ENCODE peak calls at places on chromosomes 11 and 22, in four cellular contexts. One of them, this sample, is unnamed.
A peak's percentile ranks its signal among the peaks of the same experiment; 100 is the strongest.

GRCh38 chr11:23211221-23211620 is 350.9 kb upstream of the CCDC179 start:
- DNase-seq in upper lobe of right lung: no peak
- DNase-seq in OCI-LY7: no peak
- DNase-seq in AG04450: no peak
- DNase-seq in this sample: no peak

GRCh38 chr11:19474211-19474610 is 233.5 kb upstream of the E2F8 start:
- DNase-seq in upper lobe of right lung: no peak
- DNase-seq in OCI-LY7: no peak
- DNase-seq in AG04450: no peak
- DNase-seq in this sample: no peak

GRCh38 chr22:42388130-42388797 is 43.9 kb downstream of the NFAM1 start:
- DNase-seq in upper lobe of right lung: no peak
- DNase-seq in OCI-LY7: peak; percentile 15
- DNase-seq in AG04450: no peak
- DNase-seq in this sample: no peak

GRCh38 chr11:8045839-8046238 is 35.2 kb upstream of the TUB start:
- DNase-seq in upper lobe of right lung: no peak
- DNase-seq in OCI-LY7: no peak
- DNase-seq in AG04450: no peak
- DNase-seq in this sample: no peak

GRCh38 chr22:39748877-39749276 is 144.7 kb downstream of the ENTHD1 start:
- DNase-seq in upper lobe of right lung: no peak
- DNase-seq in OCI-LY7: no peak
- DNase-seq in AG04450: peak; percentile 90
- DNase-seq in this sample: no peak

GRCh38 chr22:26669060-26669481 is 11.7 kb downstream of the MIAT start:
- DNase-seq in upper lobe of right lung: no peak
- DNase-seq in OCI-LY7: peak; percentile 59
- DNase-seq in AG04450: no peak
- DNase-seq in this sample: no peak

GRCh38 chr22:17171313-17172171 is 12.5 kb upstream of the HDHD5 start:
- DNase-seq in upper lobe of right lung: peak; percentile 97
- DNase-seq in OCI-LY7: peak; percentile 92
- DNase-seq in AG04450: peak; percentile 74
- DNase-seq in this sample: no peak

GRCh38 chr11:69215784-69216415 is 60.2 kb downstream of the SMIM38 start:
- DNase-seq in upper lobe of right lung: no peak
- DNase-seq in OCI-LY7: no peak
- DNase-seq in AG04450: peak; percentile 10
- DNase-seq in this sample: peak; percentile 33

GRCh38 chr22:20012741-20013331 is 3.8 kb downstream of the ARVCF start:
- DNase-seq in upper lobe of right lung: no peak
- DNase-seq in OCI-LY7: no peak
- DNase-seq in AG04450: no peak
- DNase-seq in this sample: no peak

GRCh38 chr11:104678408-104678807 is 219.9 kb downstream of the CASP12 start:
- DNase-seq in upper lobe of right lung: no peak
- DNase-seq in OCI-LY7: no peak
- DNase-seq in AG04450: no peak
- DNase-seq in this sample: no peak

GRCh38 chr11:8962827-8963226 is 1.4 kb downstream of the TMEM9B start:
- DNase-seq in upper lobe of right lung: no peak
- DNase-seq in OCI-LY7: no peak
- DNase-seq in AG04450: no peak
- DNase-seq in this sample: no peak

GRCh38 chr11:2416765-2417164 is 16.2 kb downstream of the TSSC4 start:
- DNase-seq in upper lobe of right lung: no peak
- DNase-seq in OCI-LY7: no peak
- DNase-seq in AG04450: no peak
- DNase-seq in this sample: no peak

GRCh38 chr22:41668971-41669911 is 19.4 kb downstream of the SNU13 start:
- DNase-seq in upper lobe of right lung: no peak
- DNase-seq in OCI-LY7: no peak
- DNase-seq in AG04450: peak; percentile 39
- DNase-seq in this sample: no peak

GRCh38 chr22:19111140-19111539 is 11.1 kb downstream of the DGCR2 start:
- DNase-seq in upper lobe of right lung: peak; percentile 41
- DNase-seq in OCI-LY7: no peak
- DNase-seq in AG04450: no peak
- DNase-seq in this sample: no peak

GRCh38 chr22:20039683-20040325 is 18.9 kb downstream of the TANGO2 start:
- DNase-seq in upper lobe of right lung: no peak
- DNase-seq in OCI-LY7: no peak
- DNase-seq in AG04450: no peak
- DNase-seq in this sample: no peak

GRCh38 chr11:35304900-35305299 is 114.5 kb downstream of the SLC1A2 start:
- DNase-seq in upper lobe of right lung: no peak
- DNase-seq in OCI-LY7: no peak
- DNase-seq in AG04450: no peak
- DNase-seq in this sample: no peak

GRCh38 chr11:16784097-16784496 is 45.6 kb downstream of the C11orf58 start:
- DNase-seq in upper lobe of right lung: peak; percentile 26
- DNase-seq in OCI-LY7: no peak
- DNase-seq in AG04450: no peak
- DNase-seq in this sample: no peak

GRCh38 chr11:16783321-16783801 is 44.9 kb downstream of the C11orf58 start:
- DNase-seq in upper lobe of right lung: peak; percentile 56
- DNase-seq in OCI-LY7: no peak
- DNase-seq in AG04450: no peak
- DNase-seq in this sample: no peak

GRCh38 chr11:16780698-16781550 is 42.5 kb downstream of the C11orf58 start:
- DNase-seq in upper lobe of right lung: peak; percentile 56
- DNase-seq in OCI-LY7: no peak
- DNase-seq in AG04450: no peak
- DNase-seq in this sample: no peak

GRCh38 chr11:16781821-16782220 is 43.4 kb downstream of the C11orf58 start:
- DNase-seq in upper lobe of right lung: peak; percentile 48
- DNase-seq in OCI-LY7: no peak
- DNase-seq in AG04450: no peak
- DNase-seq in this sample: no peak

GRCh38 chr11:16782226-16782919 is 43.9 kb downstream of the C11orf58 start:
- DNase-seq in upper lobe of right lung: peak; percentile 57
- DNase-seq in OCI-LY7: no peak
- DNase-seq in AG04450: no peak
- DNase-seq in this sample: no peak
- H3K27ac ChIP-seq in upper lobe of right lung: no peak overlapping the region
- H3K27ac ChIP-seq in OCI-LY7: no peak overlapping the region
- H3K27ac ChIP-seq in AG04450: no peak overlapping the region
- H3K27ac ChIP-seq in this sample: no peak overlapping the region

GRCh38 chr11:45931739-45932138 is 9.3 kb downstream of the LARGE2 start:
- DNase-seq in upper lobe of right lung: peak; percentile 54
- DNase-seq in OCI-LY7: no peak
- DNase-seq in AG04450: no peak
- DNase-seq in this sample: no peak

GRCh38 chr11:45932217-45932616 is 9.8 kb downstream of the LARGE2 start:
- DNase-seq in upper lobe of right lung: no peak
- DNase-seq in OCI-LY7: no peak
- DNase-seq in AG04450: no peak
- DNase-seq in this sample: no peak

GRCh38 chr11:45929486-45930030 is 7.1 kb downstream of the LARGE2 start:
- DNase-seq in upper lobe of right lung: peak; percentile 46
- DNase-seq in OCI-LY7: no peak
- DNase-seq in AG04450: no peak
- DNase-seq in this sample: no peak

GRCh38 chr11:45930031-45930794 is 7.8 kb downstream of the LARGE2 start:
- DNase-seq in upper lobe of right lung: peak; percentile 73
- DNase-seq in OCI-LY7: peak; percentile 96
- DNase-seq in AG04450: no peak
- DNase-seq in this sample: no peak

GRCh38 chr11:45930951-45931563 is 8.6 kb downstream of the LARGE2 start:
- DNase-seq in upper lobe of right lung: peak; percentile 31
- DNase-seq in OCI-LY7: no peak
- DNase-seq in AG04450: no peak
- DNase-seq in this sample: peak; percentile 82
- H3K27ac ChIP-seq in upper lobe of right lung: no peak overlapping the region
- H3K27ac ChIP-seq in OCI-LY7: peak overlapping the region; percentile 95
- H3K27ac ChIP-seq in AG04450: no peak overlapping the region
- H3K27ac ChIP-seq in this sample: peak overlapping the region; percentile 93

GRCh38 chr22:23206915-23207314 is 26.6 kb downstream of the BCR start:
- DNase-seq in upper lobe of right lung: no peak
- DNase-seq in OCI-LY7: no peak
- DNase-seq in AG04450: no peak
- DNase-seq in this sample: no peak

GRCh38 chr22:23205330-23205729 is 25.0 kb downstream of the BCR start:
- DNase-seq in upper lobe of right lung: no peak
- DNase-seq in OCI-LY7: no peak
- DNase-seq in AG04450: no peak
- DNase-seq in this sample: no peak

GRCh38 chr22:23204541-23205157 is 24.3 kb downstream of the BCR start:
- DNase-seq in upper lobe of right lung: peak; percentile 77
- DNase-seq in OCI-LY7: no peak
- DNase-seq in AG04450: no peak
- DNase-seq in this sample: no peak

GRCh38 chr22:23210428-23211170 is 30.3 kb downstream of the BCR start:
- DNase-seq in upper lobe of right lung: no peak
- DNase-seq in OCI-LY7: no peak
- DNase-seq in AG04450: no peak
- DNase-seq in this sample: no peak

DNA sequence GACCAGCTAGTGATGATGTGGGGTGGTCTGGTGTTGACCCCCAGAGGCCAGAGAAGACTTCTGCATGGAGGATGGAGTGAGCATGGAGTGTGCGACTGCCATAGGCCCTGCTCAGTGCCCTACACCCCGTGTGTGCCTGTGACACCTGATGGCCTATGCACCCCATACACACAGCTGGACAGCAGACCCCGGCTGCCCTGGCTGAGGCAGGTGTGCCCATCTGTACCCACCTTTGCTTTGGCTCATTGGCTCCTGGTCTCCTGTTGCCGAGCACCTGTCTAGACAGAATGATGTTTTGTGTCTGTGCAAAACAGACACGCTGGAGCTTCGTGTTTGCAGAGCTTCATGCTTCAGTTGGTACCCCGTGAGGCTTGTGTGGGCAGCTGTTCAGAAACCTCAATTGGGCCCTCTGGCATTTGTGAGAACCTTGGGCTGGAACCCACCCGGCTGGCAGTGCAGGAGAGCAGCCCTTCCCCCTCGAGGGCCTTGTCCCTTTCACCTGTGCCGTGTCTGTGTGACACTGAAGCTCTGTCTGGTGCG is 27.5 kb downstream of the BCR start:
- DNase-seq in upper lobe of right lung: no peak
- DNase-seq in OCI-LY7: peak; percentile 92
- DNase-seq in AG04450: no peak
- DNase-seq in this sample: no peak
- H3K27ac ChIP-seq in upper lobe of right lung: no peak overlapping the region
- H3K27ac ChIP-seq in OCI-LY7: peak overlapping the region; percentile 82
- H3K27ac ChIP-seq in AG04450: no peak overlapping the region
- H3K27ac ChIP-seq in this sample: no peak overlapping the region

DNA sequence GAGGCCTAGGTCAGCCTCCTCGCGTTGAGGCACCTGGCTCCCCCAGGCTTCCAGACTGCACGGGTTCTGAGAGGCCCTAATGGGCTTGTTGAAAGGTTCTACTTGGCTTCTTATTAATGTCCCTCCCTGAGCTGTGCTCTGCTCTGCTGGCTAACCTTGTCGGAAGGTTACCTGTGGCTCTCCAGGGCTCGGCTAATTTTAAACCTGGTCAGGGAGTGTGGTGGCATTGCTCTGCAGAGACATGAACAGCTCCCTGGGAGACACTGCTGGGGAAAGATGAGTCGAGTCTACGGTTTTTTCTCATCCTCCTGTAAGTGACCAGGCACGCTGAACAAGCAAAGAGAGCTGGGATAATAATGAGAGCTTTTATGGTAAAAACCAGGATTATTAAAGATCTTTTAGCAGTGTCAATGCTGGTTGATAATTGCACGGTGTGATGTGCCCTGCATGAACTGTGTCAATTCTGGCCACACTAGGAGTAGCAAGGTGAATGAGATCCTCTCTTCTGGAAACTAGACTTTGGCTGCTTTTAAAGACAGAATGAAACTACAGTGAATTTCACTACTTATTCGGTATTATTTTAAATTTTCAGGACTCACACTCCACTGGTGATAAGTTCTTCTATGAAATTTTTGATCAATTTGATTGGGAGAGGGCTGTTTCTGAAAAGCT is 70.7 kb downstream of the TEAD1 start:
- DNase-seq in upper lobe of right lung: no peak
- DNase-seq in OCI-LY7: no peak
- DNase-seq in AG04450: no peak
- DNase-seq in this sample: no peak
- H3K27ac ChIP-seq in upper lobe of right lung: no peak overlapping the region
- H3K27ac ChIP-seq in OCI-LY7: no peak overlapping the region
- H3K27ac ChIP-seq in AG04450: no peak overlapping the region
- H3K27ac ChIP-seq in this sample: no peak overlapping the region

GRCh38 chr11:63908631-63909491 is 8.1 kb downstream of the RCOR2 start:
- DNase-seq in upper lobe of right lung: no peak
- DNase-seq in OCI-LY7: no peak
- DNase-seq in AG04450: no peak
- DNase-seq in this sample: no peak
- H3K27ac ChIP-seq in upper lobe of right lung: no peak overlapping the region
- H3K27ac ChIP-seq in OCI-LY7: no peak overlapping the region
- H3K27ac ChIP-seq in AG04450: no peak overlapping the region
- H3K27ac ChIP-seq in this sample: no peak overlapping the region

DNA sequence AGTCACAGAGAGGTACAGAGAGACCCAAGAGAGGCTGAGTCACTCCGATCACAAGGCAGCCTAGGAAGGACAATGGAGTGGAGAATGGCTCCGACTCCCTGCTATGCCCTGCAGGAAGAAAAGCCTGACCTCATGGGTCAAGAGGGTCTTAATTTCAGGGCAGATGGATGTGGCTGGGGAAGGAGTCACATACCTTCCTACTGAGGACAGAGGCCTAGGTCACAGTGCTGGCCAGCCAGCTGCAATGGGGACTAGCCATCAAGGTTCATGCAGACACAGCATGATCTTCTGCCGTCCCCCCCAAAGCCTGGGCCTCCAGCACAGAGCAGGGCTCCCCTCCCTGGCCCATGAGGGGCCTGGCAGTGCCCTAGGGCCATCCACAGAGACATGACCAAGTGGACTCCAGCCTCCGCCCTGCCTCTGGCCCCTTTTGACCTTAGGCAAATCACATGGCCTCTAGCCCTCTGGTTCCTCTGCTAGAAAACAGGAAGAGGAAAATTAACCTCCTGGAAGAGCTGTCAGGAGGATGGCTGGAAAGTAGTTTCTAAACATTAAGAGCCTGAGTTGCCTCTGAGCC is 1.8 kb downstream of the ARRB1 start:
- DNase-seq in upper lobe of right lung: peak; percentile 76
- DNase-seq in OCI-LY7: no peak
- DNase-seq in AG04450: no peak
- DNase-seq in this sample: no peak
- H3K27ac ChIP-seq in upper lobe of right lung: peak overlapping the region; percentile 95
- H3K27ac ChIP-seq in OCI-LY7: no peak overlapping the region
- H3K27ac ChIP-seq in AG04450: peak overlapping the region; percentile 52
- H3K27ac ChIP-seq in this sample: no peak overlapping the region

GRCh38 chr11:57758174-57758573 is 3.4 kb upstream of the CTNND1 start:
- DNase-seq in upper lobe of right lung: no peak
- DNase-seq in OCI-LY7: no peak
- DNase-seq in AG04450: no peak
- DNase-seq in this sample: no peak

GRCh38 chr11:57763568-57763967 is 2.0 kb downstream of the CTNND1 start:
- DNase-seq in upper lobe of right lung: no peak
- DNase-seq in OCI-LY7: no peak
- DNase-seq in AG04450: no peak
- DNase-seq in this sample: no peak

GRCh38 chr11:57764527-57764926 is 2.9 kb downstream of the CTNND1 start:
- DNase-seq in upper lobe of right lung: no peak
- DNase-seq in OCI-LY7: no peak
- DNase-seq in AG04450: no peak
- DNase-seq in this sample: no peak

GRCh38 chr11:57762235-57762866 is 749 bp downstream of the CTNND1 start:
- DNase-seq in upper lobe of right lung: no peak
- DNase-seq in OCI-LY7: no peak
- DNase-seq in AG04450: no peak
- DNase-seq in this sample: no peak

GRCh38 chr11:57761301-57762234 is at the start of gene CTNND1:
- DNase-seq in upper lobe of right lung: peak; percentile 82
- DNase-seq in OCI-LY7: no peak
- DNase-seq in AG04450: peak; percentile 96
- DNase-seq in this sample: peak; percentile 91
- H3K27ac ChIP-seq in upper lobe of right lung: peak within 1 kb of the TSS; percentile 85
- H3K27ac ChIP-seq in OCI-LY7: no peak within 1 kb of the TSS
- H3K27ac ChIP-seq in AG04450: peak within 1 kb of the TSS; percentile 98
- H3K27ac ChIP-seq in this sample: peak within 1 kb of the TSS; percentile 93

This sample was measured in epithelial cell of prostate.